ENCODE peak calls at places on chromosomes 16 and 17, in six cellular contexts. L is activated CD4-positive, CD25-positive, alpha-beta regulatory T cell treated with anti-CD3 and anti-CD28 coated beads, Interleukin-2, amount 50 U/mL, for 16 hours; N is head of caudate nucleus; A is HEK293T; S is skeletal muscle cell; Q is cardiac muscle cell. G is an unnamed sample.

GRCh38 chr16:30858111-30858495 is 35.8 kb downstream of the BCL7C start:
- DNase-seq in A (no peak), N (no peak), L (no peak), S (no peak), Q (no peak), G (no peak)

GRCh38 chr17:35432176-35433074 is at the start of gene SLFN12:
- DNase-seq in L (peak), S (peak), Q (peak), A (no peak), N (no peak), G (peak)

GRCh38 chr17:63537991-63538692 is 12.1 kb upstream of the DCAF7 start:
- DNase-seq in A (no peak), L (no peak), N (peak), Q (peak), S (no peak), G (no peak)

GRCh38 chr17:80187090-80187489 is 17.3 kb downstream of the CARD14 start:
- DNase-seq in N (no peak), L (no peak), A (no peak), S (peak), Q (no peak), G (no peak)

GRCh38 chr16:66020642-66021041 is 345.8 kb upstream of the CDH5 start:
- DNase-seq in Q (no peak), S (no peak), A (no peak), L (no peak), N (no peak), G (no peak)

GRCh38 chr16:79772028-79772427 is 171.5 kb upstream of the MAF start:
- DNase-seq in A (no peak), L (no peak), Q (no peak), N (no peak), S (no peak), G (no peak)

GRCh38 chr17:17077101-17077500 is 34.8 kb downstream of the MPRIP start:
- DNase-seq in A (no peak), S (no peak), L (no peak), N (peak), Q (no peak), G (no peak)

GRCh38 chr17:70028397-70028796 is 46.6 kb upstream of the KCNJ16 start:
- DNase-seq in N (no peak), Q (no peak), S (no peak), A (no peak), L (no peak), G (no peak)

GRCh38 chr17:39626171-39626670 is 531 bp upstream of the PPP1R1B start:
- DNase-seq in S (no peak), Q (no peak), L (no peak), N (peak), A (no peak), G (no peak)

GRCh38 chr17:34299918-34300600 is 14.5 kb downstream of the CCL11 start:
- DNase-seq in Q (no peak), S (no peak), A (no peak), N (no peak), L (no peak), G (no peak)

GRCh38 chr17:50769884-50770283 is 2.6 kb upstream of the ANKRD40CL start:
- DNase-seq in N (no peak), S (no peak), Q (no peak), A (no peak), L (no peak), G (no peak)

GRCh38 chr16:57837305-57838125 is 35.2 kb upstream of the KIFC3 start:
- DNase-seq in S (no peak), A (no peak), N (no peak), L (no peak), Q (no peak), G (no peak)

GRCh38 chr16:13630292-13630850 is 289.6 kb upstream of the ERCC4 start:
- DNase-seq in N (no peak), A (no peak), S (no peak), L (no peak), Q (no peak), G (no peak)

GRCh38 chr17:7141824-7142223 is 27.2 kb upstream of the ASGR2 start:
- DNase-seq in L (no peak), N (no peak), S (no peak), Q (no peak), A (no peak), G (no peak)

GRCh38 chr16:3665508-3665907 is 11.0 kb downstream of the DNASE1 start:
- DNase-seq in L (no peak), N (peak), Q (no peak), S (no peak), A (no peak), G (no peak)

GRCh38 chr17:81471804-81472456 is 40.7 kb downstream of the ACTG1 start:
- DNase-seq in L (no peak), Q (peak), A (peak), S (peak), N (peak), G (no peak)

GRCh38 chr16:71570143-71570542 is 6.7 kb downstream of the TAT start:
- DNase-seq in S (no peak), A (no peak), L (no peak), Q (no peak), N (no peak), G (no peak)

GRCh38 chr17:4566785-4567184 is 6.4 kb upstream of the GGT6 start:
- DNase-seq in L (no peak), Q (peak), S (no peak), N (no peak), A (peak), G (no peak)

GRCh38 chr17:4937553-4937952 is 2.3 kb downstream of the SLC25A11 start:
- DNase-seq in A (no peak), N (no peak), L (no peak), S (no peak), Q (no peak), G (no peak)

GRCh38 chr17:66508896-66509843 is 206.8 kb downstream of the PRKCA start:
- DNase-seq in A (no peak), Q (no peak), S (peak), L (no peak), N (no peak), G (no peak)

GRCh38 chr16:49502136-49502881 is 128.7 kb downstream of the C16orf78 start:
- DNase-seq in A (no peak), L (no peak), S (no peak), N (peak), Q (no peak), G (no peak)

GRCh38 chr16:20865420-20866126 is 34.6 kb downstream of the DCUN1D3 start:
- DNase-seq in A (no peak), L (no peak), N (no peak), Q (no peak), S (no peak), G (peak)

GRCh38 chr17:17235212-17236174 is 1.5 kb downstream of the FLCN start:
- DNase-seq in Q (peak), S (no peak), L (no peak), A (peak), N (no peak), G (no peak)

GRCh38 chr16:14399397-14400284 is 230.4 kb downstream of the PARN start:
- DNase-seq in L (no peak), N (peak), S (no peak), Q (peak), A (no peak), G (no peak)

GRCh38 chr16:56354016-56354415 is 71.3 kb downstream of the AMFR start:
- DNase-seq in N (no peak), A (no peak), S (no peak), Q (no peak), L (no peak), G (no peak)

GRCh38 chr16:22624038-22624656 is 113.5 kb downstream of the NPIPB5 start:
- DNase-seq in N (no peak), Q (no peak), A (no peak), S (no peak), L (no peak), G (no peak)

GRCh38 chr16:61813339-61813738 is 222.9 kb downstream of the CDH8 start:
- DNase-seq in L (no peak), A (peak), Q (no peak), S (no peak), N (no peak), G (no peak)

GRCh38 chr17:79937981-79938695 is 97.5 kb downstream of the TBC1D16 start:
- DNase-seq in L (no peak), Q (no peak), S (no peak), N (no peak), A (no peak), G (no peak)

GRCh38 chr17:74244543-74244942 is 29.5 kb upstream of the DNAI2 start:
- DNase-seq in Q (no peak), L (no peak), S (no peak), A (no peak), N (peak), G (no peak)

GRCh38 chr16:4700997-4701743 is 7.8 kb downstream of the NUDT16L1 start:
- DNase-seq in S (no peak), L (no peak), N (no peak), Q (no peak), A (no peak), G (no peak)